ENCODE peak calls at places on chromosomes 12 and 14, in seven cellular contexts. One of them, this sample, is unnamed.

GRCh38 chr12:127785535-127785934 is 481.4 kb upstream of the TMEM132C start:
- DNase-seq in IMR-90: no peak
- DNase-seq in Ammon's horn: peak; percentile 41
- DNase-seq in astrocyte of the spinal cord: peak; percentile 76
- DNase-seq in NCI-H1417: no peak
- DNase-seq in colonic mucosa: no peak
- DNase-seq in adrenal gland: peak; percentile 22
- DNase-seq in this sample: no peak

GRCh38 chr12:98594050-98594853 is 766 bp downstream of the SLC25A3 start:
- DNase-seq in IMR-90: no peak
- DNase-seq in Ammon's horn: peak; percentile 42
- DNase-seq in astrocyte of the spinal cord: peak; percentile 7
- DNase-seq in NCI-H1417: no peak
- DNase-seq in colonic mucosa: peak; percentile 45
- DNase-seq in adrenal gland: peak; percentile 61
- DNase-seq in this sample: peak; percentile 52

GRCh38 chr14:71555654-71556559 is 376.3 kb upstream of the RGS6 start:
- DNase-seq in IMR-90: peak; percentile 43
- DNase-seq in Ammon's horn: no peak
- DNase-seq in astrocyte of the spinal cord: no peak
- DNase-seq in NCI-H1417: no peak
- DNase-seq in colonic mucosa: peak; percentile 58
- DNase-seq in adrenal gland: no peak
- DNase-seq in this sample: peak; percentile 39

GRCh38 chr14:80634106-80634758 is 307.3 kb downstream of the CEP128 start:
- DNase-seq in IMR-90: no peak
- DNase-seq in Ammon's horn: no peak
- DNase-seq in astrocyte of the spinal cord: peak; percentile 17
- DNase-seq in NCI-H1417: no peak
- DNase-seq in colonic mucosa: no peak
- DNase-seq in adrenal gland: no peak
- DNase-seq in this sample: no peak

GRCh38 chr12:1591543-1591942 is 2.8 kb downstream of the FBXL14 start:
- DNase-seq in IMR-90: peak; percentile 59
- DNase-seq in Ammon's horn: no peak
- DNase-seq in astrocyte of the spinal cord: peak; percentile 47
- DNase-seq in NCI-H1417: no peak
- DNase-seq in colonic mucosa: no peak
- DNase-seq in adrenal gland: no peak
- DNase-seq in this sample: no peak

GRCh38 chr14:24425704-24426103 is 3.8 kb downstream of the CBLN3 start:
- DNase-seq in IMR-90: peak; percentile 83
- DNase-seq in Ammon's horn: no peak
- DNase-seq in astrocyte of the spinal cord: peak; percentile 74
- DNase-seq in NCI-H1417: no peak
- DNase-seq in colonic mucosa: no peak
- DNase-seq in adrenal gland: peak; percentile 58
- DNase-seq in this sample: no peak

GRCh38 chr12:7373226-7373625 is 69.4 kb downstream of the ACSM4 start:
- DNase-seq in IMR-90: no peak
- DNase-seq in Ammon's horn: peak; percentile 12
- DNase-seq in astrocyte of the spinal cord: no peak
- DNase-seq in NCI-H1417: no peak
- DNase-seq in colonic mucosa: no peak
- DNase-seq in adrenal gland: no peak
- DNase-seq in this sample: no peak

GRCh38 chr12:50659690-50660424 is 104.0 kb upstream of the ATF1 start:
- DNase-seq in IMR-90: no peak
- DNase-seq in Ammon's horn: peak; percentile 55
- DNase-seq in astrocyte of the spinal cord: no peak
- DNase-seq in NCI-H1417: no peak
- DNase-seq in colonic mucosa: peak; percentile 57
- DNase-seq in adrenal gland: no peak
- DNase-seq in this sample: peak; percentile 19

GRCh38 chr14:30885840-30886740 is 11.7 kb downstream of the COCH start:
- DNase-seq in IMR-90: peak; percentile 46
- DNase-seq in Ammon's horn: no peak
- DNase-seq in astrocyte of the spinal cord: no peak
- DNase-seq in NCI-H1417: no peak
- DNase-seq in colonic mucosa: no peak
- DNase-seq in adrenal gland: no peak
- DNase-seq in this sample: no peak

GRCh38 chr14:71931492-71932228 is 569 bp upstream of the RGS6 start:
- DNase-seq in IMR-90: no peak
- DNase-seq in Ammon's horn: peak; percentile 24
- DNase-seq in astrocyte of the spinal cord: no peak
- DNase-seq in NCI-H1417: peak; percentile 69
- DNase-seq in colonic mucosa: no peak
- DNase-seq in adrenal gland: peak; percentile 16
- DNase-seq in this sample: no peak

GRCh38 chr14:25086081-25086480 is 36.1 kb upstream of the STXBP6 start:
- DNase-seq in IMR-90: no peak
- DNase-seq in Ammon's horn: no peak
- DNase-seq in astrocyte of the spinal cord: no peak
- DNase-seq in NCI-H1417: no peak
- DNase-seq in colonic mucosa: no peak
- DNase-seq in adrenal gland: no peak
- DNase-seq in this sample: no peak

GRCh38 chr12:71737204-71737603 is 17.5 kb upstream of the RAB21 start:
- DNase-seq in IMR-90: no peak
- DNase-seq in Ammon's horn: no peak
- DNase-seq in astrocyte of the spinal cord: no peak
- DNase-seq in NCI-H1417: no peak
- DNase-seq in colonic mucosa: no peak
- DNase-seq in adrenal gland: no peak
- DNase-seq in this sample: no peak

GRCh38 chr14:97420211-97420610 is 623.0 kb downstream of the VRK1 start:
- DNase-seq in IMR-90: no peak
- DNase-seq in Ammon's horn: no peak
- DNase-seq in astrocyte of the spinal cord: no peak
- DNase-seq in NCI-H1417: no peak
- DNase-seq in colonic mucosa: no peak
- DNase-seq in adrenal gland: no peak
- DNase-seq in this sample: no peak

GRCh38 chr12:105357162-105357691 is 26.7 kb downstream of the C12orf75 start:
- DNase-seq in IMR-90: peak; percentile 67
- DNase-seq in Ammon's horn: no peak
- DNase-seq in astrocyte of the spinal cord: peak; percentile 37
- DNase-seq in NCI-H1417: no peak
- DNase-seq in colonic mucosa: no peak
- DNase-seq in adrenal gland: no peak
- DNase-seq in this sample: no peak

GRCh38 chr12:69927145-69927544 is 102.1 kb downstream of the MYRFL start:
- DNase-seq in IMR-90: no peak
- DNase-seq in Ammon's horn: no peak
- DNase-seq in astrocyte of the spinal cord: no peak
- DNase-seq in NCI-H1417: no peak
- DNase-seq in colonic mucosa: no peak
- DNase-seq in adrenal gland: no peak
- DNase-seq in this sample: no peak

GRCh38 chr14:39680777-39681176 is 248.5 kb upstream of the FBXO33 start:
- DNase-seq in IMR-90: no peak
- DNase-seq in Ammon's horn: no peak
- DNase-seq in astrocyte of the spinal cord: no peak
- DNase-seq in NCI-H1417: no peak
- DNase-seq in colonic mucosa: no peak
- DNase-seq in adrenal gland: no peak
- DNase-seq in this sample: no peak

GRCh38 chr14:34843011-34843554 is 32.1 kb downstream of the BAZ1A start:
- DNase-seq in IMR-90: peak; percentile 86
- DNase-seq in Ammon's horn: no peak
- DNase-seq in astrocyte of the spinal cord: peak; percentile 78
- DNase-seq in NCI-H1417: no peak
- DNase-seq in colonic mucosa: no peak
- DNase-seq in adrenal gland: no peak
- DNase-seq in this sample: no peak

GRCh38 chr14:63454863-63455622 is 88.1 kb downstream of the PPP2R5E start:
- DNase-seq in IMR-90: peak; percentile 54
- DNase-seq in Ammon's horn: no peak
- DNase-seq in astrocyte of the spinal cord: peak; percentile 82
- DNase-seq in NCI-H1417: peak; percentile 25
- DNase-seq in colonic mucosa: no peak
- DNase-seq in adrenal gland: no peak
- DNase-seq in this sample: no peak

GRCh38 chr12:51811203-51811805 is 37.2 kb downstream of the FIGNL2 start:
- DNase-seq in IMR-90: no peak
- DNase-seq in Ammon's horn: no peak
- DNase-seq in astrocyte of the spinal cord: no peak
- DNase-seq in NCI-H1417: no peak
- DNase-seq in colonic mucosa: no peak
- DNase-seq in adrenal gland: no peak
- DNase-seq in this sample: no peak

GRCh38 chr12:112716099-112717093 is 75.2 kb upstream of the RPH3A start:
- DNase-seq in IMR-90: no peak
- DNase-seq in Ammon's horn: peak; percentile 57
- DNase-seq in astrocyte of the spinal cord: no peak
- DNase-seq in NCI-H1417: no peak
- DNase-seq in colonic mucosa: no peak
- DNase-seq in adrenal gland: no peak
- DNase-seq in this sample: no peak

GRCh38 chr12:85280984-85281946 is 1.2 kb downstream of the ALX1 start:
- DNase-seq in IMR-90: no peak
- DNase-seq in Ammon's horn: no peak
- DNase-seq in astrocyte of the spinal cord: peak; percentile 33
- DNase-seq in NCI-H1417: peak; percentile 17
- DNase-seq in colonic mucosa: no peak
- DNase-seq in adrenal gland: no peak
- DNase-seq in this sample: no peak

GRCh38 chr14:58598028-58598850 is 39.5 kb upstream of the DACT1 start:
- DNase-seq in IMR-90: peak; percentile 22
- DNase-seq in Ammon's horn: no peak
- DNase-seq in astrocyte of the spinal cord: no peak
- DNase-seq in NCI-H1417: no peak
- DNase-seq in colonic mucosa: no peak
- DNase-seq in adrenal gland: no peak
- DNase-seq in this sample: no peak

GRCh38 chr14:43803076-43803689 is 703.9 kb downstream of the FSCB start:
- DNase-seq in IMR-90: no peak
- DNase-seq in Ammon's horn: no peak
- DNase-seq in astrocyte of the spinal cord: no peak
- DNase-seq in NCI-H1417: no peak
- DNase-seq in colonic mucosa: no peak
- DNase-seq in adrenal gland: no peak
- DNase-seq in this sample: no peak

GRCh38 chr12:117063162-117063911 is 35.9 kb downstream of the TESC start:
- DNase-seq in IMR-90: no peak
- DNase-seq in Ammon's horn: peak; percentile 75
- DNase-seq in astrocyte of the spinal cord: no peak
- DNase-seq in NCI-H1417: no peak
- DNase-seq in colonic mucosa: peak; percentile 31
- DNase-seq in adrenal gland: no peak
- DNase-seq in this sample: peak; percentile 33

GRCh38 chr14:105486974-105487448 is 325 bp downstream of the CRIP1 start:
- DNase-seq in IMR-90: no peak
- DNase-seq in Ammon's horn: no peak
- DNase-seq in astrocyte of the spinal cord: no peak
- DNase-seq in NCI-H1417: no peak
- DNase-seq in colonic mucosa: peak; percentile 86
- DNase-seq in adrenal gland: no peak
- DNase-seq in this sample: peak; percentile 79

GRCh38 chr12:563250-563781 is 99.9 kb downstream of the NINJ2 start:
- DNase-seq in IMR-90: no peak
- DNase-seq in Ammon's horn: no peak
- DNase-seq in astrocyte of the spinal cord: peak; percentile 71
- DNase-seq in NCI-H1417: no peak
- DNase-seq in colonic mucosa: no peak
- DNase-seq in adrenal gland: no peak
- DNase-seq in this sample: no peak

GRCh38 chr14:32724864-32725550 is 213.7 kb upstream of the NPAS3 start:
- DNase-seq in IMR-90: peak; percentile 28
- DNase-seq in Ammon's horn: peak; percentile 38
- DNase-seq in astrocyte of the spinal cord: peak; percentile 92
- DNase-seq in NCI-H1417: no peak
- DNase-seq in colonic mucosa: no peak
- DNase-seq in adrenal gland: no peak
- DNase-seq in this sample: no peak

GRCh38 chr14:52286659-52287649 is 19.5 kb downstream of the PTGDR start:
- DNase-seq in IMR-90: peak; percentile 21
- DNase-seq in Ammon's horn: peak; percentile 27
- DNase-seq in astrocyte of the spinal cord: peak; percentile 40
- DNase-seq in NCI-H1417: no peak
- DNase-seq in colonic mucosa: no peak
- DNase-seq in adrenal gland: no peak
- DNase-seq in this sample: no peak

GRCh38 chr14:20606902-20607242 is 15.7 kb upstream of the RNASE12 start:
- DNase-seq in IMR-90: no peak
- DNase-seq in Ammon's horn: no peak
- DNase-seq in astrocyte of the spinal cord: no peak
- DNase-seq in NCI-H1417: no peak
- DNase-seq in colonic mucosa: no peak
- DNase-seq in adrenal gland: no peak
- DNase-seq in this sample: no peak

GRCh38 chr12:117312770-117313169 is 48.7 kb downstream of the NOS1 start:
- DNase-seq in IMR-90: no peak
- DNase-seq in Ammon's horn: no peak
- DNase-seq in astrocyte of the spinal cord: no peak
- DNase-seq in NCI-H1417: no peak
- DNase-seq in colonic mucosa: no peak
- DNase-seq in adrenal gland: no peak
- DNase-seq in this sample: no peak

GRCh38 chr12:93025145-93026103 is 96.3 kb upstream of the EEA1 start:
- DNase-seq in IMR-90: peak; percentile 75
- DNase-seq in Ammon's horn: peak; percentile 53
- DNase-seq in astrocyte of the spinal cord: peak; percentile 76
- DNase-seq in NCI-H1417: peak; percentile 42
- DNase-seq in colonic mucosa: no peak
- DNase-seq in adrenal gland: no peak
- DNase-seq in this sample: no peak

This sample was measured in transverse colon.